ENCODE peak calls at places on chromosomes 12 and 14, in seven cellular contexts. T, A, L, Z, P, F and M are unnamed samples.

GRCh38 chr12:3658327-3659163 is 94.4 kb downstream of the CRACR2A start:
- DNase-seq in L (no peak), Z (no peak), P (no peak), F (no peak), A (peak), T (no peak), M (peak)

GRCh38 chr14:68148276-68148675 is 328.7 kb downstream of the RAD51B start:
- DNase-seq in T (no peak), L (no peak), F (no peak), Z (no peak), A (no peak), P (no peak), M (no peak)

GRCh38 chr12:76470028-76470939 is 89.3 kb downstream of the OSBPL8 start:
- DNase-seq in L (no peak), Z (no peak), T (peak), F (no peak), A (no peak), P (no peak), M (no peak)

GRCh38 chr14:44316647-44317432 is 190.2 kb downstream of the FSCB start:
- DNase-seq in P (no peak), A (no peak), F (peak), T (no peak), L (no peak), Z (no peak), M (no peak)

GRCh38 chr14:20209595-20209994 is 13.9 kb upstream of the OR11H6 start:
- DNase-seq in F (no peak), P (no peak), A (no peak), T (no peak), Z (no peak), L (no peak), M (no peak)

GRCh38 chr12:57519758-57520007 is 631 bp downstream of the DDIT3 start:
- DNase-seq in L (no peak), P (peak), A (no peak), Z (no peak), F (peak), T (no peak), M (no peak)

GRCh38 chr12:1795221-1795784 is 25.1 kb upstream of the LRTM2 start:
- DNase-seq in Z (no peak), F (no peak), P (no peak), T (no peak), A (no peak), L (no peak), M (no peak)

GRCh38 chr14:89607453-89607852 is 190.4 kb upstream of the FOXN3 start:
- DNase-seq in F (no peak), P (no peak), A (no peak), L (no peak), T (no peak), Z (no peak), M (no peak)

GRCh38 chr14:59249029-59249428 is 60.6 kb downstream of the DAAM1 start:
- DNase-seq in P (no peak), F (no peak), Z (no peak), A (no peak), T (no peak), L (no peak), M (no peak)

GRCh38 chr14:94213021-94213420 is 38.9 kb downstream of the PPP4R4 start:
- DNase-seq in Z (no peak), L (no peak), F (no peak), T (no peak), P (no peak), A (no peak), M (no peak)

GRCh38 chr12:4621511-4621910 is 27.3 kb downstream of the AKAP3 start:
- DNase-seq in T (no peak), Z (no peak), F (no peak), P (no peak), A (no peak), L (no peak), M (no peak)

GRCh38 chr12:104604070-104604994 is 147.6 kb downstream of the CHST11 start:
- DNase-seq in L (no peak), F (no peak), A (no peak), P (peak), T (no peak), Z (no peak), M (no peak)

GRCh38 chr14:63759454-63759853 is 31.6 kb upstream of the SGPP1 start:
- DNase-seq in F (no peak), A (no peak), P (no peak), Z (no peak), T (no peak), L (no peak), M (no peak)

GRCh38 chr12:29508949-29509348 is 11.5 kb upstream of the OVCH1 start:
- DNase-seq in L (no peak), P (no peak), T (no peak), F (no peak), A (no peak), Z (no peak), M (no peak)

GRCh38 chr12:88889326-88890110 is 309.2 kb upstream of the KITLG start:
- DNase-seq in L (no peak), Z (no peak), P (no peak), A (no peak), F (no peak), T (no peak), M (no peak)

GRCh38 chr14:59829941-59830734 is 40.4 kb downstream of the RTN1 start:
- DNase-seq in L (no peak), T (no peak), P (no peak), A (no peak), Z (no peak), F (no peak), M (no peak)

GRCh38 chr12:12892670-12893290 is 1.4 kb downstream of the GPRC5A start:
- DNase-seq in Z (no peak), L (no peak), F (no peak), A (no peak), P (no peak), T (no peak), M (no peak)

GRCh38 chr14:64973026-64973442 is 898 bp upstream of the RAB15 start:
- DNase-seq in L (no peak), A (no peak), P (no peak), F (no peak), T (peak), Z (no peak), M (no peak)

GRCh38 chr14:24866067-24866466 is 183.9 kb downstream of the STXBP6 start:
- DNase-seq in Z (no peak), A (no peak), F (no peak), P (no peak), T (no peak), L (no peak), M (no peak)

GRCh38 chr12:93208011-93208410 is 169.7 kb upstream of the NUDT4 start:
- DNase-seq in F (no peak), T (no peak), L (no peak), Z (no peak), P (no peak), A (no peak), M (no peak)

GRCh38 chr12:21324551-21324950 is 10.2 kb downstream of the SLCO1A2 start:
- DNase-seq in Z (no peak), P (no peak), A (peak), F (no peak), L (no peak), T (no peak), M (no peak)

GRCh38 chr12:7162691-7163114 is 26.8 kb upstream of the PEX5 start:
- DNase-seq in Z (no peak), F (peak), T (peak), P (no peak), L (peak), A (no peak), M (peak)

GRCh38 chr12:102478416-102479098 is 1.8 kb downstream of the IGF1 start:
- DNase-seq in P (no peak), T (no peak), L (no peak), Z (peak), F (peak), A (peak), M (no peak)

GRCh38 chr14:33432407-33433023 is 493.8 kb downstream of the NPAS3 start:
- DNase-seq in F (peak), P (no peak), L (no peak), Z (no peak), T (no peak), A (no peak), M (no peak)